ENCODE peak calls at places on chromosomes 1 and 21, in four cellular contexts. One of them, this sample, is unnamed.

GRCh38 chr1:110672001-110672752 is 2.6 kb downstream of the KCNA3 start:
- DNase-seq in bronchial epithelial cell: no peak
- DNase-seq in fibroblast of pulmonary artery: no peak
- DNase-seq in lower lobe of right lung: no peak
- DNase-seq in this sample: no peak

GRCh38 chr1:19960621-19961020 is 18.8 kb downstream of the PLA2G2A start:
- DNase-seq in bronchial epithelial cell: no peak
- DNase-seq in fibroblast of pulmonary artery: no peak
- DNase-seq in lower lobe of right lung: no peak
- DNase-seq in this sample: no peak

GRCh38 chr1:92291372-92291999 is 7.3 kb downstream of the GLMN start:
- DNase-seq in bronchial epithelial cell: peak
- DNase-seq in fibroblast of pulmonary artery: peak
- DNase-seq in lower lobe of right lung: no peak
- DNase-seq in this sample: no peak

GRCh38 chr1:6071219-6071618 is 25.5 kb downstream of the KCNAB2 start:
- DNase-seq in bronchial epithelial cell: no peak
- DNase-seq in fibroblast of pulmonary artery: no peak
- DNase-seq in lower lobe of right lung: no peak
- DNase-seq in this sample: no peak

GRCh38 chr1:170634819-170635410 is 29.0 kb upstream of the PRRX1 start:
- DNase-seq in bronchial epithelial cell: peak
- DNase-seq in fibroblast of pulmonary artery: peak
- DNase-seq in lower lobe of right lung: no peak
- DNase-seq in this sample: no peak

GRCh38 chr1:207388721-207389120 is 65.4 kb upstream of the CR2 start:
- DNase-seq in bronchial epithelial cell: no peak
- DNase-seq in fibroblast of pulmonary artery: no peak
- DNase-seq in lower lobe of right lung: no peak
- DNase-seq in this sample: no peak

GRCh38 chr1:24481843-24482610 is 20.6 kb upstream of the RCAN3 start:
- DNase-seq in bronchial epithelial cell: no peak
- DNase-seq in fibroblast of pulmonary artery: no peak
- DNase-seq in lower lobe of right lung: no peak
- DNase-seq in this sample: no peak

GRCh38 chr1:76379506-76379905 is 305.0 kb downstream of the ST6GALNAC3 start:
- DNase-seq in bronchial epithelial cell: no peak
- DNase-seq in fibroblast of pulmonary artery: no peak
- DNase-seq in lower lobe of right lung: no peak
- DNase-seq in this sample: no peak

GRCh38 chr1:248786106-248786665 is 30.6 kb upstream of the LYPD8 start:
- DNase-seq in bronchial epithelial cell: no peak
- DNase-seq in fibroblast of pulmonary artery: no peak
- DNase-seq in lower lobe of right lung: no peak
- DNase-seq in this sample: no peak

GRCh38 chr1:180171691-180172090 is 17.0 kb downstream of the QSOX1 start:
- DNase-seq in bronchial epithelial cell: no peak
- DNase-seq in fibroblast of pulmonary artery: no peak
- DNase-seq in lower lobe of right lung: no peak
- DNase-seq in this sample: no peak

GRCh38 chr1:226308166-226308722 is 720 bp downstream of the LIN9 start:
- DNase-seq in bronchial epithelial cell: no peak
- DNase-seq in fibroblast of pulmonary artery: no peak
- DNase-seq in lower lobe of right lung: no peak
- DNase-seq in this sample: no peak

GRCh38 chr21:44304846-44305245 is 5.0 kb downstream of the PFKL start:
- DNase-seq in bronchial epithelial cell: peak
- DNase-seq in fibroblast of pulmonary artery: peak
- DNase-seq in lower lobe of right lung: no peak
- DNase-seq in this sample: no peak

GRCh38 chr1:25451903-25452302 is 21.2 kb downstream of the MACO1 start:
- DNase-seq in bronchial epithelial cell: no peak
- DNase-seq in fibroblast of pulmonary artery: no peak
- DNase-seq in lower lobe of right lung: no peak
- DNase-seq in this sample: no peak

GRCh38 chr1:83113686-83114085 is 885.2 kb downstream of the TTLL7 start:
- DNase-seq in bronchial epithelial cell: no peak
- DNase-seq in fibroblast of pulmonary artery: no peak
- DNase-seq in lower lobe of right lung: no peak
- DNase-seq in this sample: no peak

GRCh38 chr1:84947536-84948410 is 49.1 kb downstream of the MCOLN2 start:
- DNase-seq in bronchial epithelial cell: peak
- DNase-seq in fibroblast of pulmonary artery: no peak
- DNase-seq in lower lobe of right lung: no peak
- DNase-seq in this sample: no peak

GRCh38 chr1:236099622-236100021 is 34.7 kb upstream of the NID1 start:
- DNase-seq in bronchial epithelial cell: no peak
- DNase-seq in fibroblast of pulmonary artery: no peak
- DNase-seq in lower lobe of right lung: no peak
- DNase-seq in this sample: no peak

GRCh38 chr1:236100799-236101198 is 35.9 kb upstream of the NID1 start:
- DNase-seq in bronchial epithelial cell: no peak
- DNase-seq in fibroblast of pulmonary artery: no peak
- DNase-seq in lower lobe of right lung: no peak
- DNase-seq in this sample: no peak

GRCh38 chr1:236103059-236103458 is 38.2 kb upstream of the NID1 start:
- DNase-seq in bronchial epithelial cell: no peak
- DNase-seq in fibroblast of pulmonary artery: no peak
- DNase-seq in lower lobe of right lung: no peak
- DNase-seq in this sample: no peak

GRCh38 chr1:236102611-236103010 is 37.7 kb upstream of the NID1 start:
- DNase-seq in bronchial epithelial cell: no peak
- DNase-seq in fibroblast of pulmonary artery: no peak
- DNase-seq in lower lobe of right lung: no peak
- DNase-seq in this sample: no peak

GRCh38 chr1:236101233-236102200 is 36.6 kb upstream of the NID1 start:
- DNase-seq in bronchial epithelial cell: no peak
- DNase-seq in fibroblast of pulmonary artery: no peak
- DNase-seq in lower lobe of right lung: no peak
- DNase-seq in this sample: no peak
- TF ChIP-seq CTCF in bronchial epithelial cell: no peak
- TF ChIP-seq CTCF in fibroblast of pulmonary artery: no peak
- TF ChIP-seq CTCF in lower lobe of right lung: no peak
- TF ChIP-seq CTCF in this sample: no peak

GRCh38 chr1:205526431-205526830 is 22.0 kb downstream of the CDK18 start:
- DNase-seq in bronchial epithelial cell: no peak
- DNase-seq in fibroblast of pulmonary artery: no peak
- DNase-seq in lower lobe of right lung: no peak
- DNase-seq in this sample: no peak
- TF ChIP-seq CTCF in bronchial epithelial cell: no peak
- TF ChIP-seq CTCF in fibroblast of pulmonary artery: no peak
- TF ChIP-seq CTCF in lower lobe of right lung: no peak
- TF ChIP-seq CTCF in this sample: no peak

GRCh38 chr1:190373705-190374336 is 103.8 kb downstream of the BRINP3 start:
- DNase-seq in bronchial epithelial cell: peak
- DNase-seq in fibroblast of pulmonary artery: peak
- DNase-seq in lower lobe of right lung: no peak
- DNase-seq in this sample: no peak
- TF ChIP-seq CTCF in bronchial epithelial cell: peak
- TF ChIP-seq CTCF in fibroblast of pulmonary artery: peak
- TF ChIP-seq CTCF in lower lobe of right lung: no peak
- TF ChIP-seq CTCF in this sample: peak

DNA sequence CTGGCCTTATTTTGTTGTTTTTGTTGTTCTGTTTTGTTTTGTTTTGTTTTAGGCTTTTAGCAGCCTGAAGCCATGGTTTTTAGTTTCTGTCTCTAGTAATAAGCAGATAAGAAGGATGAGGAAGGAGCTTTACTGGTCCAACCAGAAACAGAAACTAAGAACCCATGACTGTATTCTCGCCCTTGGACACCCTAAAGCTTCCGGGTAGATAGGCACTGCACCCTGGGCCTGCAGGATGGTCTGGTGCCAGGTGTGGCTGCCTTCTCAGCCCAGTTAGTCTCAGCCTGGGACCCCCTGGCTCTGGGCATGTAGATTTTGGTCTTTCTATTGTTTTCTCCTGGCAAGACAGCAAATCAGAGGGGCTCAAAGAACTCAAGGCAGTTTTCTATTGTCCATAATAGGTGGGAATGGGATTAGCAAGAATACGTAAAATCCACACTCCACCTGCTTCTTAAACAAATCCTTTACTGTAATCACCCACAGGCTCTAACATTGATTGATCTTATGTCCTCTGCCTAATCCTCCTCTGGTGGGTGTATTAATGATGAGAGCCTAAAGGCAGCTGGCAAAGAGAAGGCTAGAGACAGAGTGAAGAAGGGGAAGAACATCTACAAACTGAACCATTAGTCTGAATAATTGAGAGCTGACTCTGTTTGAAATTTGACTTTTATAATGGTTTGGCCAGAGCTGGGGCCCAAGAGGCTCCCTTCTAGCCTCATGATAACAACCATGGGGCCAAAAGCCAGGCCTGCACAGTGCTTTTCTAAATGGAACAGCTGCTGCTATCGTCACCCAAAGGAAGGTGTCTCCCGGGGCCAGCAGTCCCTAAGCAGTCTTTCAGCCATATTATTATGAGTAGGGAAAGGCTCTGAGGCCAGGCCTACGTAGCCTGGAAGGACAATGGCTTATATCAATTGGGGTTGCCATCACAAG is 106.8 kb upstream of the ATP1A1 start:
- DNase-seq in bronchial epithelial cell: no peak
- DNase-seq in fibroblast of pulmonary artery: no peak
- DNase-seq in lower lobe of right lung: no peak
- DNase-seq in this sample: no peak
- TF ChIP-seq CTCF in bronchial epithelial cell: no peak
- TF ChIP-seq CTCF in fibroblast of pulmonary artery: no peak
- TF ChIP-seq CTCF in lower lobe of right lung: no peak
- TF ChIP-seq CTCF in this sample: no peak

GRCh38 chr1:177172331-177172730 is 1.6 kb downstream of the BRINP2 start:
- DNase-seq in bronchial epithelial cell: no peak
- DNase-seq in fibroblast of pulmonary artery: no peak
- DNase-seq in lower lobe of right lung: no peak
- DNase-seq in this sample: no peak

GRCh38 chr1:177171536-177172123 is 872 bp downstream of the BRINP2 start:
- DNase-seq in bronchial epithelial cell: no peak
- DNase-seq in fibroblast of pulmonary artery: no peak
- DNase-seq in lower lobe of right lung: no peak
- DNase-seq in this sample: no peak

GRCh38 chr1:177173976-177174375 is 3.2 kb downstream of the BRINP2 start:
- DNase-seq in bronchial epithelial cell: no peak
- DNase-seq in fibroblast of pulmonary artery: no peak
- DNase-seq in lower lobe of right lung: no peak
- DNase-seq in this sample: no peak

GRCh38 chr1:177172866-177173265 is 2.1 kb downstream of the BRINP2 start:
- DNase-seq in bronchial epithelial cell: no peak
- DNase-seq in fibroblast of pulmonary artery: no peak
- DNase-seq in lower lobe of right lung: no peak
- DNase-seq in this sample: no peak

GRCh38 chr1:177170756-177171535 is at the start of gene BRINP2:
- DNase-seq in bronchial epithelial cell: peak
- DNase-seq in fibroblast of pulmonary artery: peak
- DNase-seq in lower lobe of right lung: no peak
- DNase-seq in this sample: no peak
- TF ChIP-seq CTCF in bronchial epithelial cell: no peak
- TF ChIP-seq CTCF in fibroblast of pulmonary artery: no peak
- TF ChIP-seq CTCF in lower lobe of right lung: no peak
- TF ChIP-seq CTCF in this sample: no peak

GRCh38 chr21:34091607-34092006 is 18.2 kb downstream of the MRPS6 start:
- DNase-seq in bronchial epithelial cell: no peak
- DNase-seq in fibroblast of pulmonary artery: peak
- DNase-seq in lower lobe of right lung: no peak
- DNase-seq in this sample: no peak
- TF ChIP-seq CTCF in bronchial epithelial cell: peak
- TF ChIP-seq CTCF in fibroblast of pulmonary artery: peak
- TF ChIP-seq CTCF in lower lobe of right lung: no peak
- TF ChIP-seq CTCF in this sample: peak

GRCh38 chr1:54275349-54275748 is 75.4 kb downstream of the MRPL37 start:
- DNase-seq in bronchial epithelial cell: peak
- DNase-seq in fibroblast of pulmonary artery: peak
- DNase-seq in lower lobe of right lung: no peak
- DNase-seq in this sample: no peak
- TF ChIP-seq CTCF in bronchial epithelial cell: no peak
- TF ChIP-seq CTCF in fibroblast of pulmonary artery: peak
- TF ChIP-seq CTCF in lower lobe of right lung: peak
- TF ChIP-seq CTCF in this sample: peak

DNA sequence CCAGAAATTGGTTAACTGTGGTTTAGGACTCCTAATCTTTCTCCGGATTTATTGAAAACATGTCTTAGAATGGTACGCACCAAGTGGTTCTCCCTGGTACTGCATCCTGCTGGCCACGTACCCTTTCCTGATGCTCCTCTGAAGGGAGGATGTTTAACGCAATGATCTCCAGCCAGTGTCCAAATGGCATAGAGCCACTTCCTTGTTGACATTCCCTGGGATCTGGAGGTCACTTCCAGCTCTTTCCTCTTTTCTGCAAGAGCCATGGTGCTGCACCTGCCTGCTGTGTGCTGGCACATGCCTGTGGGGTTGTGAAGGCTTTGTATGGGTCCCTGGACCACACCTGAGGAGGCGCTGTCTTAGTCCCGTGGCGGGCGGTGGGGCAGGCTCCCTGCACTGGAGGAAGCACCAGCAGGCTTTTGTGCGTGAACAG is 53.9 kb downstream of the GALNT2 start:
- DNase-seq in bronchial epithelial cell: peak
- DNase-seq in fibroblast of pulmonary artery: peak
- DNase-seq in lower lobe of right lung: no peak
- DNase-seq in this sample: no peak
- TF ChIP-seq CTCF in bronchial epithelial cell: peak
- TF ChIP-seq CTCF in fibroblast of pulmonary artery: peak
- TF ChIP-seq CTCF in lower lobe of right lung: peak
- TF ChIP-seq CTCF in this sample: peak

GRCh38 chr1:154973344-154974085 is 966 bp upstream of the CKS1B start:
- DNase-seq in bronchial epithelial cell: peak
- DNase-seq in fibroblast of pulmonary artery: peak
- DNase-seq in lower lobe of right lung: peak
- DNase-seq in this sample: peak
- TF ChIP-seq CTCF in bronchial epithelial cell: peak
- TF ChIP-seq CTCF in fibroblast of pulmonary artery: peak
- TF ChIP-seq CTCF in lower lobe of right lung: no peak
- TF ChIP-seq CTCF in this sample: peak